ENCODE peak calls at places on chromosome 9, in seven cellular contexts. L is OCI-LY7, U is uterus, I is A549, B is psoas muscle, E is cardiac muscle cell, S is gastrocnemius medialis. G is an unnamed sample.

GRCh38 chr9:14515564-14516198 is 177.6 kb downstream of the ZDHHC21 start:
- DNase-seq in L (no peak), U (no peak), I (no peak), B (peak; percentile 87), E (no peak), S (peak; percentile 62), G (no peak)

GRCh38 chr9:16121593-16121992 is 568.8 kb downstream of the CCDC171 start:
- DNase-seq in L (no peak), U (no peak), I (no peak), B (no peak), E (peak; percentile 21), S (no peak), G (no peak)

GRCh38 chr9:134025606-134026541 is 593 bp downstream of the BRD3OS start:
- DNase-seq in L (peak; percentile 65), U (peak; percentile 46), I (peak; percentile 41), B (peak; percentile 72), E (peak; percentile 45), S (no peak), G (no peak)

GRCh38 chr9:135343733-135344522 is 135.7 kb upstream of the PPP1R26 start:
- DNase-seq in L (peak; percentile 60), U (peak; percentile 25), I (peak; percentile 73), B (peak; percentile 84), E (peak; percentile 46), S (peak; percentile 13), G (no peak)

GRCh38 chr9:99266136-99267023 is 44.3 kb downstream of the SEC61B start:
- DNase-seq in L (peak; percentile 77), U (peak; percentile 42), I (peak; percentile 9), B (peak; percentile 87), E (peak; percentile 89), S (peak; percentile 53), G (no peak)

GRCh38 chr9:21670374-21670773 is 132.1 kb upstream of the MTAP start:
- DNase-seq in L (no peak), U (no peak), I (no peak), B (no peak), E (no peak), S (no peak), G (no peak)

GRCh38 chr9:71637433-71637832 is 130.9 kb downstream of the CEMIP2 start:
- DNase-seq in L (no peak), U (no peak), I (no peak), B (no peak), E (no peak), S (no peak), G (no peak)

GRCh38 chr9:136171801-136172411 is 33.0 kb downstream of the LHX3 start:
- DNase-seq in L (no peak), U (no peak), I (no peak), B (no peak), E (no peak), S (no peak), G (no peak)

GRCh38 chr9:129408535-129409215 is 212.2 kb downstream of the C9orf50 start:
- DNase-seq in L (no peak), U (no peak), I (no peak), B (peak; percentile 80), E (no peak), S (peak; percentile 72), G (no peak)

GRCh38 chr9:113668057-113668456 is 204.5 kb downstream of the RGS3 start:
- DNase-seq in L (no peak), U (no peak), I (no peak), B (no peak), E (no peak), S (no peak), G (no peak)

GRCh38 chr9:1939466-1939865 is 75.7 kb upstream of the SMARCA2 start:
- DNase-seq in L (peak; percentile 6), U (no peak), I (no peak), B (no peak), E (no peak), S (no peak), G (no peak)

DNA sequence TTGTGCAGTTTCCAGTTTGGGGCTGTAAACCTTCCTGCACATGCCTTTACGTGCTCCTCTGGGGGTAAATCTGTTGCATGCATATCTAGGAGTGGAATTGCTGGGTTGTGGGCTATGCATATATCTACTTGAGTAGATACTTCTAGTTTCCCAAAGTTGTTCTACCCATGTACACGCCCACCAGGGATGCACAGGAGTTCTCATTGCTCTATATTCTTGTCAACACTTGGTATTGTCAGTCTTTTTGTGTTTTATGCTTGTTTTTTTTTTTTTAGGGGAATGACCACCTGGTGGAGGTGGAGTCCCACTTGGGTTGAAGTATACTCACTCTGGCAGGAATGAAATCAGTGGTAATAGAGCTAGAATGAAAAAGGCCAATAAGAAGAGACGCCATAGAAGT is 23.0 kb downstream of the FOXE1 start:
- DNase-seq in L (no peak), U (no peak), I (no peak), B (no peak), E (no peak), S (no peak), G (no peak)
- H3K27ac ChIP-seq in L (no peak overlapping the region), U (no peak overlapping the region), I (peak overlapping the region; percentile 84), B (no peak overlapping the region), E (no peak overlapping the region), S (no peak overlapping the region), G (no peak overlapping the region)

GRCh38 chr9:73264636-73265035 is 113.0 kb downstream of the ANXA1 start:
- DNase-seq in L (no peak), U (no peak), I (no peak), B (no peak), E (no peak), S (no peak), G (no peak)

GRCh38 chr9:73260506-73260905 is 108.8 kb downstream of the ANXA1 start:
- DNase-seq in L (no peak), U (no peak), I (no peak), B (no peak), E (no peak), S (no peak), G (no peak)

DNA sequence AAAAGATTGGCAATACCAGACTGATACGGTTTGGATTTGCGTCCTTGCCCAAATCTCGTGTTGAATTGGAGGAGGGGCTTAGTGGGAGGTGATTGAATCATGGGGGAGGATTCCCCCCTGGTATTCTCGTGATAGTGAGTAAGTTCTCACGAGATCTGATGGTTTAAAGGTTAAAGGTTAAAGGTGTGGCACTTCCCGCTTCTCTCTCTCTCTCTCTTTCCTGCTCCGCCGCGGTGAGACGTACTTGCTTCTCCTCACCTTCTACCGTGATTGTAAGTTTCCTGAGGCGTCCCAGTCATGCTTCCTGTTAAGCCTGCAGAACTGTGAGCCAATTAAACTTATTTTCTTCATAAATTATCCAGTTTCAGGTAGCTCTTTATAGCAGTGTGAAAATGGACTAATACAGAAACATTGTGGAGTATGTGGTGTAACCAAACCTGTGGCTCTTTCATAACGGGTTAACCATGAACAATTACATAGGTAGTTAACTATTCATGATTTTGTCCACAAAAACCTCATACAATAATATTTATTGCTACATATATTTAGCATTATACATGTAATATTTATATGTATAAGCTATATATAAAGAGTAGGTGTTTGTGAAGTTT is 107.5 kb downstream of the ANXA1 start:
- DNase-seq in L (no peak), U (no peak), I (no peak), B (no peak), E (no peak), S (no peak), G (no peak)
- TF ChIP-seq CTCF in L (no peak), U (no peak), I (no peak), B (no peak), E (no peak), S (no peak), G (no peak)

GRCh38 chr9:32554107-32554506 is 1.7 kb upstream of the TOPORS start:
- DNase-seq in L (no peak), U (no peak), I (no peak), B (no peak), E (peak; percentile 70), S (no peak), G (no peak)
- H3K4me1 ChIP-seq in L (peaks cover 29% of the 10 kb centered on the region), U (no peaks in the 10 kb centered on the region), I (peaks cover 17% of the 10 kb centered on the region), B (peaks cover 22% of the 10 kb centered on the region), E (peaks cover 7% of the 10 kb centered on the region), S (peaks cover 20% of the 10 kb centered on the region), G (peaks cover 8% of the 10 kb centered on the region)

GRCh38 chr9:78438765-78439164 is 141.8 kb downstream of the PSAT1 start:
- DNase-seq in L (no peak), U (no peak), I (no peak), B (no peak), E (no peak), S (no peak), G (no peak)
- H3K27ac ChIP-seq in L (no peak overlapping the region), U (no peak overlapping the region), I (no peak overlapping the region), B (no peak overlapping the region), E (no peak overlapping the region), S (no peak overlapping the region), G (no peak overlapping the region)

DNA sequence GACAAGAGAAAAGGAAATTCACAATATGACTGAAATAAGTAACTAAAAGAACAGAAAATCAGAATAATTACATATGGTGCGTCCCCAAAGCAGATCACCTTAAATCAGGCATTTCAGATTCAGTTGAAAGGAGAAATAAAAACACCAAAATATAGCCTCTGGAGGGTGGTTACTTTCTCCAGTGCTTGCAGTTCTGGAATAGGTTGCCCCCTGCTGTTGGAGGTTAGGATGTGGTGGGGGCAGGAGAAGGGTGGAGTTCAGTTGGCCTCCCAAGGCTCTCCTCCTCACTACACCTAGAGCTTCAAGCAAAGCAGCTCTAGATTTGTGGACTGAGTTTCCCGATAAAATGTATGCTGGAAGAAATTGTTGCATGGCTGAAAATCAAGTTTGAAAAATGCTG is 338.2 kb upstream of the TLE4 start:
- DNase-seq in L (peak; percentile 8), U (no peak), I (no peak), B (no peak), E (peak; percentile 77), S (no peak), G (no peak)
- TF ChIP-seq CTCF in L (peak; percentile 67), U (no peak), I (no peak), B (peak; percentile 40), E (peak; percentile 66), S (no peak), G (no peak)

G was measured in thoracic aorta.